ENCODE peak calls at places on chromosomes 12 and 14, in four cellular contexts. One of them, this sample, is unnamed.

GRCh38 chr12:116667752-116668151 is 70.1 kb downstream of the SPRING1 start:
- DNase-seq in tibial artery: no peak
- DNase-seq in stomach: no peak
- DNase-seq in lower lobe of right lung: no peak
- DNase-seq in this sample: no peak

GRCh38 chr14:102777711-102778615 is 714 bp downstream of the TRAF3 start:
- DNase-seq in lower lobe of right lung: peak; percentile 58
- DNase-seq in stomach: no peak
- DNase-seq in tibial artery: no peak
- DNase-seq in this sample: no peak

GRCh38 chr12:58832-59231 is 7.7 kb upstream of the IQSEC3 start:
- DNase-seq in tibial artery: no peak
- DNase-seq in stomach: no peak
- DNase-seq in lower lobe of right lung: no peak
- DNase-seq in this sample: no peak

GRCh38 chr14:72594099-72594901 is 299.6 kb downstream of the DPF3 start:
- DNase-seq in lower lobe of right lung: no peak
- DNase-seq in stomach: no peak
- DNase-seq in tibial artery: no peak
- DNase-seq in this sample: no peak

GRCh38 chr14:100608064-100608463 is 20.8 kb upstream of the BEGAIN start:
- DNase-seq in lower lobe of right lung: no peak
- DNase-seq in tibial artery: no peak
- DNase-seq in stomach: no peak
- DNase-seq in this sample: no peak

GRCh38 chr12:22529281-22530060 is 14.9 kb downstream of the C2CD5 start:
- DNase-seq in tibial artery: no peak
- DNase-seq in stomach: no peak
- DNase-seq in lower lobe of right lung: no peak
- DNase-seq in this sample: no peak

GRCh38 chr12:44571031-44571550 is 305.0 kb downstream of the NELL2 start:
- DNase-seq in tibial artery: no peak
- DNase-seq in stomach: no peak
- DNase-seq in lower lobe of right lung: no peak
- DNase-seq in this sample: no peak

GRCh38 chr12:97561321-97562230 is 99.0 kb downstream of the RMST start:
- DNase-seq in lower lobe of right lung: no peak
- DNase-seq in tibial artery: no peak
- DNase-seq in stomach: no peak
- DNase-seq in this sample: no peak

GRCh38 chr14:26808407-26808806 is 210.6 kb upstream of the NOVA1 start:
- DNase-seq in stomach: no peak
- DNase-seq in lower lobe of right lung: no peak
- DNase-seq in tibial artery: no peak
- DNase-seq in this sample: no peak

GRCh38 chr14:42469637-42470426 is 863.2 kb downstream of the LRFN5 start:
- DNase-seq in stomach: no peak
- DNase-seq in tibial artery: no peak
- DNase-seq in lower lobe of right lung: no peak
- DNase-seq in this sample: no peak

GRCh38 chr12:110822821-110823415 is 23.9 kb upstream of the CCDC63 start:
- DNase-seq in stomach: no peak
- DNase-seq in tibial artery: no peak
- DNase-seq in lower lobe of right lung: no peak
- DNase-seq in this sample: no peak

GRCh38 chr12:115636546-115636945 is 640.9 kb downstream of the MED13L start:
- DNase-seq in tibial artery: no peak
- DNase-seq in stomach: no peak
- DNase-seq in lower lobe of right lung: no peak
- DNase-seq in this sample: no peak

GRCh38 chr14:105069887-105070759 is 4.9 kb upstream of the GPR132 start:
- DNase-seq in lower lobe of right lung: peak; percentile 61
- DNase-seq in tibial artery: peak; percentile 74
- DNase-seq in stomach: no peak
- DNase-seq in this sample: no peak

DNA sequence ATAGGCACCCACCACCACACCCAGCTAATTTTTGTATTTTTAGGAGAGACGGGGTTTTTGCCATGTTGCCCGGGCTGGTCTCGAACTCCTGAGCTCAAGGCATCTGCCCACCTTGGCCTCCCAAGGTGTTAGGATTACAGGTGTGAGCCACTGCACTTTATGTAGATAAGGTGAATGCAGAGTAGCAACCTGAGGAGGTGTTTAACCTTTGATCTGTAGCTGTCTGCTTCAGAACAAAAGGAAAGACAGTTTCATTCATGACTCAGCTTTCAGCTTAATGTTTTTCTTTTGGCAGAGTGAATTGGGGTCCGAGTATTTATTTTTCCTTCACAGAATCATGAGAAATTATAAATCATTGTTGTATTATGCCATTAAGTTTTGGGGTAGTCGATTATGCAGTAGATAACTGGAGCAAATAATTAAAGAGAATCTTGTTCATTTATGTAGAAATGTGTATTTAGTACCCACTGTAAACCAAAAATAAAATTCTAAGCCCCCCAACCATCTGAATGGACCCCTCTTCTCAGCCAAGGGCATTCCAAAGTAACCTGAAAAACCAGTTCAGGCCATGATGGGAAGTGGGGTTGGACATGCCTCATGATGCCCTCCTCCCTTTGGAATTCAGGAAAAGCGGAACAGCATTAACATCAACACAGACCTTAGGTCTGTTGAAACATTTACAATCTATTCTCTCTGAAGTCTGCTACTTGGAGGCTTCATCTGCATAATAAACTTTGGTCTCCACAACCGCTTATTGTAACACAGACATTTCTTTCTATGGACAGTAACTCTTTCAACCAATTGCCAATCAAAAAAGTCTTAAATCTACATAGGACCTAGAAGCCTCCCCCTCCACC is 10.7 kb upstream of the STX2 start:
- DNase-seq in lower lobe of right lung: no peak
- DNase-seq in tibial artery: no peak
- DNase-seq in stomach: no peak
- DNase-seq in this sample: no peak
- H3K4me3 ChIP-seq in lower lobe of right lung: no peak overlapping the region
- H3K4me3 ChIP-seq in tibial artery: no peak overlapping the region
- H3K4me3 ChIP-seq in stomach: no peak overlapping the region
- H3K4me3 ChIP-seq in this sample: no peak overlapping the region

DNA sequence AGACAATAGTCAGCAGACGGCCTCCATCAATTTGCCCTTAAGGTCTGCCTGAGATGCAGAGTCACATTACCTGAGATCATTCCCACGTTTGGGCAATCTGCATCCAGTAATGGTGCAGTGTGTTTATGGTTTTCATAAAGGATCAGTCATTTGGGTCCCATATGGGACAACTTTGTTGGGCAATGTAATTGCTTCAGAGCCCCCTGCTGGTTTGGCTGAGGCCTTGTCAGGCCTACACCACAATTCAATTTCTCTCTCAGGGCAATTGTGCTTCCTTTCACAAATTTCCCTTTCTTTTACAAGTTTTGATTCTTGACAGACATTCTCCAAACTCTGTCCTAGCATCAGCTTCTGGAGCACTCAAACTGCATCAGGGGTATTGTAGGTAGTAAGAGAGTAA is 191.2 kb upstream of the SSTR1 start:
- DNase-seq in tibial artery: no peak
- DNase-seq in lower lobe of right lung: no peak
- DNase-seq in stomach: no peak
- DNase-seq in this sample: no peak
- TF ChIP-seq CTCF in tibial artery: no peak
- TF ChIP-seq CTCF in lower lobe of right lung: peak; percentile 9
- TF ChIP-seq CTCF in stomach: no peak
- TF ChIP-seq CTCF in this sample: no peak

DNA sequence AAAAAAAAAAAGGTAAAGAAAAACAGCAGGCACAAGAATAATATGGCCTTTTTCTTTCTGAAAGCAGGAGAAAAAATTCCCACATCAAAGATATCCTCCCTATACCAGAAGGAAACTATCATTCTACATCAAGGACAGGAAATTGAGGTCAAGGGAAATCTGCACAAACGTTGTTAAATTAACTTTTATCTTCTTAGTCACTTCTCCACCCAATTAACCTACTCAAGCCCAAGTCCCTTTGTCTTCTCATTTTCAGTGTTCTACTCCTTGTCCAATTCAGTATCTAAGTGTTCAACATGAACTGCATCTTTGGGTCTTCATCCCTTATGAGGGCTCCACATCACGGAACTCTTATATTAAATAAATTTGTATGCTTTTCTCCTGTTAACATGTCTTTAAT is 15.7 kb downstream of the NDUFA12 start:
- DNase-seq in lower lobe of right lung: no peak
- DNase-seq in stomach: no peak
- DNase-seq in tibial artery: no peak
- DNase-seq in this sample: no peak
- H3K4me3 ChIP-seq in lower lobe of right lung: no peak overlapping the region
- H3K4me3 ChIP-seq in stomach: no peak overlapping the region
- H3K4me3 ChIP-seq in tibial artery: no peak overlapping the region
- H3K4me3 ChIP-seq in this sample: no peak overlapping the region

GRCh38 chr12:51689972-51690371 is 98.9 kb downstream of the SCN8A start:
- DNase-seq in stomach: no peak
- DNase-seq in tibial artery: no peak
- DNase-seq in lower lobe of right lung: no peak
- DNase-seq in this sample: no peak
- TF ChIP-seq CTCF in stomach: no peak
- TF ChIP-seq CTCF in tibial artery: no peak
- TF ChIP-seq CTCF in lower lobe of right lung: no peak
- TF ChIP-seq CTCF in this sample: no peak

DNA sequence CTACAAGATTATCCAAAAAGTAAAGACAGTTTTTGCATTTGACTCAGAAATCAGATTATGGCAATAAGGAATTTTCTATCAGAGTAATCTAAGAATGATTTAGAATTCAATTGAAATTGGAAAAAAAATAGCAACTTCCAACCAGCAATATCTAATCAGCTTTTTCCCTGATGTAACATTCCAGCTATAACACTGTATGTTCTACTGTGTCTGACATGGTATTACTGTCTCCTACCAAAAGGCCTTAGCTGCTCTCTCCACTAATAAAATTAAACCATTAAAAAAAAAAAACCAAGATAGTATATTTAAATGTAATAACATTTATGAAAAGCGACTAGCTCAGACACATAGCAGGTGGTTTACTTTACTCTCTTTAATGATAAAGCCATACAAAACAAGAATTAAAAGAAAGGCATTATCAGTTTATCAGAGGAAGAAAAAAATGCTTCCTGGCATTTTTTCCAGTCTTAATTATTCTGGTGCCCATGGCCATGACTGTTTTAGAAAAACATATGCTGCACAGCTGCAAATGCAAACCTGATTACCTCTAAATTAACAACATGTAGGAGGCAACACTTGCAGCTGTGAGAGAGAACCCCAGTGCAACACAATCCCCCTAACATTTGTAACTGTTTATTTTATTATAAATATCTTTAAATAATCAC is 28.8 kb downstream of the PHLDA1 start:
- DNase-seq in lower lobe of right lung: no peak
- DNase-seq in tibial artery: no peak
- DNase-seq in stomach: no peak
- DNase-seq in this sample: no peak
- H3K4me3 ChIP-seq in lower lobe of right lung: no peak overlapping the region
- H3K4me3 ChIP-seq in tibial artery: no peak overlapping the region
- H3K4me3 ChIP-seq in stomach: no peak overlapping the region
- H3K4me3 ChIP-seq in this sample: no peak overlapping the region

GRCh38 chr12:81797100-81797499 is 38.0 kb upstream of the PPFIA2 start:
- DNase-seq in stomach: no peak
- DNase-seq in lower lobe of right lung: no peak
- DNase-seq in tibial artery: no peak
- DNase-seq in this sample: no peak
- TF ChIP-seq CTCF in stomach: no peak
- TF ChIP-seq CTCF in lower lobe of right lung: no peak
- TF ChIP-seq CTCF in tibial artery: no peak
- TF ChIP-seq CTCF in this sample: no peak

GRCh38 chr12:119594772-119595445 is 1.3 kb downstream of the TMEM233 start:
- DNase-seq in tibial artery: no peak
- DNase-seq in stomach: no peak
- DNase-seq in lower lobe of right lung: no peak
- DNase-seq in this sample: no peak
- H3K4me3 ChIP-seq in tibial artery: peak overlapping the region; percentile 21
- H3K4me3 ChIP-seq in stomach: peak overlapping the region; percentile 29
- H3K4me3 ChIP-seq in lower lobe of right lung: peak overlapping the region; percentile 56
- H3K4me3 ChIP-seq in this sample: no peak overlapping the region